ENCODE peak calls at places on chromosome 2, in five cellular contexts. One of them, this sample, is unnamed.

GRCh38 chr2:145740302-145740701 is 1220.4 kb upstream of the ZEB2 start:
- DNase-seq in stimulated activated CD8-positive, alpha-beta memory T cell treated with anti-CD3 and anti-CD28 coated beads, Interleukin-2, amount 100 ng/mL, for 1 hour: no peak
- DNase-seq in GM18507: no peak
- DNase-seq in brain microvascular endothelial cell: peak
- DNase-seq in stimulated activated effector memory CD8-positive, alpha-beta T cell treated with anti-CD3 and anti-CD28 coated beads, Interleukin-12 subunit alpha, Interleukin-12 subunit beta, amount 100 ng/mL, for 72 hours: no peak
- DNase-seq in this sample: no peak

GRCh38 chr2:120771556-120772208 is 36.0 kb downstream of the GLI2 start:
- DNase-seq in stimulated activated effector memory CD8-positive, alpha-beta T cell treated with anti-CD3 and anti-CD28 coated beads, Interleukin-12 subunit alpha, Interleukin-12 subunit beta, amount 100 ng/mL, for 72 hours: no peak
- DNase-seq in stimulated activated CD8-positive, alpha-beta memory T cell treated with anti-CD3 and anti-CD28 coated beads, Interleukin-2, amount 100 ng/mL, for 1 hour: no peak
- DNase-seq in brain microvascular endothelial cell: peak
- DNase-seq in GM18507: no peak
- DNase-seq in this sample: no peak

GRCh38 chr2:240913810-240914644 is 7.9 kb downstream of the CROCC2 start:
- DNase-seq in stimulated activated effector memory CD8-positive, alpha-beta T cell treated with anti-CD3 and anti-CD28 coated beads, Interleukin-12 subunit alpha, Interleukin-12 subunit beta, amount 100 ng/mL, for 72 hours: peak
- DNase-seq in stimulated activated CD8-positive, alpha-beta memory T cell treated with anti-CD3 and anti-CD28 coated beads, Interleukin-2, amount 100 ng/mL, for 1 hour: peak
- DNase-seq in GM18507: peak
- DNase-seq in brain microvascular endothelial cell: no peak
- DNase-seq in this sample: no peak

GRCh38 chr2:94997981-94998920 is 27.3 kb upstream of the MAL start:
- DNase-seq in GM18507: no peak
- DNase-seq in stimulated activated effector memory CD8-positive, alpha-beta T cell treated with anti-CD3 and anti-CD28 coated beads, Interleukin-12 subunit alpha, Interleukin-12 subunit beta, amount 100 ng/mL, for 72 hours: no peak
- DNase-seq in brain microvascular endothelial cell: no peak
- DNase-seq in stimulated activated CD8-positive, alpha-beta memory T cell treated with anti-CD3 and anti-CD28 coated beads, Interleukin-2, amount 100 ng/mL, for 1 hour: no peak
- DNase-seq in this sample: no peak

GRCh38 chr2:26818255-26818654 is 29.7 kb upstream of the DPYSL5 start:
- DNase-seq in stimulated activated CD8-positive, alpha-beta memory T cell treated with anti-CD3 and anti-CD28 coated beads, Interleukin-2, amount 100 ng/mL, for 1 hour: no peak
- DNase-seq in GM18507: no peak
- DNase-seq in stimulated activated effector memory CD8-positive, alpha-beta T cell treated with anti-CD3 and anti-CD28 coated beads, Interleukin-12 subunit alpha, Interleukin-12 subunit beta, amount 100 ng/mL, for 72 hours: no peak
- DNase-seq in brain microvascular endothelial cell: no peak
- DNase-seq in this sample: no peak

GRCh38 chr2:44751754-44752479 is 189.6 kb upstream of the SIX3 start:
- DNase-seq in brain microvascular endothelial cell: no peak
- DNase-seq in stimulated activated CD8-positive, alpha-beta memory T cell treated with anti-CD3 and anti-CD28 coated beads, Interleukin-2, amount 100 ng/mL, for 1 hour: no peak
- DNase-seq in GM18507: no peak
- DNase-seq in stimulated activated effector memory CD8-positive, alpha-beta T cell treated with anti-CD3 and anti-CD28 coated beads, Interleukin-12 subunit alpha, Interleukin-12 subunit beta, amount 100 ng/mL, for 72 hours: no peak
- DNase-seq in this sample: no peak

GRCh38 chr2:192148620-192149321 is 46.0 kb downstream of the TMEFF2 start:
- DNase-seq in stimulated activated CD8-positive, alpha-beta memory T cell treated with anti-CD3 and anti-CD28 coated beads, Interleukin-2, amount 100 ng/mL, for 1 hour: no peak
- DNase-seq in GM18507: no peak
- DNase-seq in stimulated activated effector memory CD8-positive, alpha-beta T cell treated with anti-CD3 and anti-CD28 coated beads, Interleukin-12 subunit alpha, Interleukin-12 subunit beta, amount 100 ng/mL, for 72 hours: no peak
- DNase-seq in brain microvascular endothelial cell: peak
- DNase-seq in this sample: no peak

GRCh38 chr2:170817247-170817998 is 736 bp downstream of the GAD1 start:
- DNase-seq in GM18507: no peak
- DNase-seq in stimulated activated effector memory CD8-positive, alpha-beta T cell treated with anti-CD3 and anti-CD28 coated beads, Interleukin-12 subunit alpha, Interleukin-12 subunit beta, amount 100 ng/mL, for 72 hours: no peak
- DNase-seq in stimulated activated CD8-positive, alpha-beta memory T cell treated with anti-CD3 and anti-CD28 coated beads, Interleukin-2, amount 100 ng/mL, for 1 hour: no peak
- DNase-seq in brain microvascular endothelial cell: no peak
- DNase-seq in this sample: no peak

GRCh38 chr2:974054-974453 is 23.4 kb downstream of the SNTG2 start:
- DNase-seq in stimulated activated CD8-positive, alpha-beta memory T cell treated with anti-CD3 and anti-CD28 coated beads, Interleukin-2, amount 100 ng/mL, for 1 hour: no peak
- DNase-seq in stimulated activated effector memory CD8-positive, alpha-beta T cell treated with anti-CD3 and anti-CD28 coated beads, Interleukin-12 subunit alpha, Interleukin-12 subunit beta, amount 100 ng/mL, for 72 hours: no peak
- DNase-seq in brain microvascular endothelial cell: no peak
- DNase-seq in GM18507: no peak
- DNase-seq in this sample: no peak

GRCh38 chr2:42009657-42010580 is 37.9 kb upstream of the PKDCC start:
- DNase-seq in GM18507: no peak
- DNase-seq in stimulated activated CD8-positive, alpha-beta memory T cell treated with anti-CD3 and anti-CD28 coated beads, Interleukin-2, amount 100 ng/mL, for 1 hour: no peak
- DNase-seq in stimulated activated effector memory CD8-positive, alpha-beta T cell treated with anti-CD3 and anti-CD28 coated beads, Interleukin-12 subunit alpha, Interleukin-12 subunit beta, amount 100 ng/mL, for 72 hours: peak
- DNase-seq in brain microvascular endothelial cell: no peak
- DNase-seq in this sample: no peak

GRCh38 chr2:65431417-65432226 is 777 bp downstream of the SPRED2 start:
- DNase-seq in stimulated activated effector memory CD8-positive, alpha-beta T cell treated with anti-CD3 and anti-CD28 coated beads, Interleukin-12 subunit alpha, Interleukin-12 subunit beta, amount 100 ng/mL, for 72 hours: no peak
- DNase-seq in brain microvascular endothelial cell: no peak
- DNase-seq in stimulated activated CD8-positive, alpha-beta memory T cell treated with anti-CD3 and anti-CD28 coated beads, Interleukin-2, amount 100 ng/mL, for 1 hour: no peak
- DNase-seq in GM18507: no peak
- DNase-seq in this sample: peak

GRCh38 chr2:38377501-38378258 is 607 bp upstream of the ATL2 start:
- DNase-seq in stimulated activated CD8-positive, alpha-beta memory T cell treated with anti-CD3 and anti-CD28 coated beads, Interleukin-2, amount 100 ng/mL, for 1 hour: no peak
- DNase-seq in GM18507: no peak
- DNase-seq in stimulated activated effector memory CD8-positive, alpha-beta T cell treated with anti-CD3 and anti-CD28 coated beads, Interleukin-12 subunit alpha, Interleukin-12 subunit beta, amount 100 ng/mL, for 72 hours: no peak
- DNase-seq in brain microvascular endothelial cell: peak
- DNase-seq in this sample: no peak

GRCh38 chr2:100286318-100286717 is 36.0 kb downstream of the LONRF2 start:
- DNase-seq in stimulated activated CD8-positive, alpha-beta memory T cell treated with anti-CD3 and anti-CD28 coated beads, Interleukin-2, amount 100 ng/mL, for 1 hour: no peak
- DNase-seq in stimulated activated effector memory CD8-positive, alpha-beta T cell treated with anti-CD3 and anti-CD28 coated beads, Interleukin-12 subunit alpha, Interleukin-12 subunit beta, amount 100 ng/mL, for 72 hours: no peak
- DNase-seq in GM18507: no peak
- DNase-seq in brain microvascular endothelial cell: no peak
- DNase-seq in this sample: no peak

GRCh38 chr2:237473474-237474453 is 13.3 kb upstream of the MLPH start:
- DNase-seq in brain microvascular endothelial cell: peak
- DNase-seq in stimulated activated effector memory CD8-positive, alpha-beta T cell treated with anti-CD3 and anti-CD28 coated beads, Interleukin-12 subunit alpha, Interleukin-12 subunit beta, amount 100 ng/mL, for 72 hours: no peak
- DNase-seq in GM18507: no peak
- DNase-seq in stimulated activated CD8-positive, alpha-beta memory T cell treated with anti-CD3 and anti-CD28 coated beads, Interleukin-2, amount 100 ng/mL, for 1 hour: no peak
- DNase-seq in this sample: no peak

GRCh38 chr2:12321017-12321641 is 395.6 kb upstream of the TRIB2 start:
- DNase-seq in stimulated activated effector memory CD8-positive, alpha-beta T cell treated with anti-CD3 and anti-CD28 coated beads, Interleukin-12 subunit alpha, Interleukin-12 subunit beta, amount 100 ng/mL, for 72 hours: no peak
- DNase-seq in brain microvascular endothelial cell: peak
- DNase-seq in stimulated activated CD8-positive, alpha-beta memory T cell treated with anti-CD3 and anti-CD28 coated beads, Interleukin-2, amount 100 ng/mL, for 1 hour: no peak
- DNase-seq in GM18507: no peak
- DNase-seq in this sample: no peak

GRCh38 chr2:42764901-42765300 is 966 bp upstream of the OXER1 start:
- DNase-seq in stimulated activated CD8-positive, alpha-beta memory T cell treated with anti-CD3 and anti-CD28 coated beads, Interleukin-2, amount 100 ng/mL, for 1 hour: no peak
- DNase-seq in GM18507: no peak
- DNase-seq in stimulated activated effector memory CD8-positive, alpha-beta T cell treated with anti-CD3 and anti-CD28 coated beads, Interleukin-12 subunit alpha, Interleukin-12 subunit beta, amount 100 ng/mL, for 72 hours: no peak
- DNase-seq in brain microvascular endothelial cell: no peak
- DNase-seq in this sample: no peak

GRCh38 chr2:201642579-201643215 is 606 bp downstream of the TMEM237 start:
- DNase-seq in GM18507: peak
- DNase-seq in stimulated activated effector memory CD8-positive, alpha-beta T cell treated with anti-CD3 and anti-CD28 coated beads, Interleukin-12 subunit alpha, Interleukin-12 subunit beta, amount 100 ng/mL, for 72 hours: peak
- DNase-seq in stimulated activated CD8-positive, alpha-beta memory T cell treated with anti-CD3 and anti-CD28 coated beads, Interleukin-2, amount 100 ng/mL, for 1 hour: peak
- DNase-seq in brain microvascular endothelial cell: peak
- DNase-seq in this sample: peak

GRCh38 chr2:202109737-202110184 is 36.7 kb downstream of the KIAA2012 start:
- DNase-seq in stimulated activated CD8-positive, alpha-beta memory T cell treated with anti-CD3 and anti-CD28 coated beads, Interleukin-2, amount 100 ng/mL, for 1 hour: no peak
- DNase-seq in brain microvascular endothelial cell: peak
- DNase-seq in GM18507: no peak
- DNase-seq in stimulated activated effector memory CD8-positive, alpha-beta T cell treated with anti-CD3 and anti-CD28 coated beads, Interleukin-12 subunit alpha, Interleukin-12 subunit beta, amount 100 ng/mL, for 72 hours: no peak
- DNase-seq in this sample: no peak

GRCh38 chr2:64919261-64919660 is 69.9 kb upstream of the SLC1A4 start:
- DNase-seq in stimulated activated effector memory CD8-positive, alpha-beta T cell treated with anti-CD3 and anti-CD28 coated beads, Interleukin-12 subunit alpha, Interleukin-12 subunit beta, amount 100 ng/mL, for 72 hours: no peak
- DNase-seq in brain microvascular endothelial cell: no peak
- DNase-seq in stimulated activated CD8-positive, alpha-beta memory T cell treated with anti-CD3 and anti-CD28 coated beads, Interleukin-2, amount 100 ng/mL, for 1 hour: no peak
- DNase-seq in GM18507: no peak
- DNase-seq in this sample: no peak

GRCh38 chr2:129755786-129756185 is 223.7 kb upstream of the RAB6C start:
- DNase-seq in stimulated activated effector memory CD8-positive, alpha-beta T cell treated with anti-CD3 and anti-CD28 coated beads, Interleukin-12 subunit alpha, Interleukin-12 subunit beta, amount 100 ng/mL, for 72 hours: no peak
- DNase-seq in stimulated activated CD8-positive, alpha-beta memory T cell treated with anti-CD3 and anti-CD28 coated beads, Interleukin-2, amount 100 ng/mL, for 1 hour: no peak
- DNase-seq in brain microvascular endothelial cell: no peak
- DNase-seq in GM18507: no peak
- DNase-seq in this sample: no peak

GRCh38 chr2:156077041-156077735 is 255.3 kb downstream of the NR4A2 start:
- DNase-seq in GM18507: no peak
- DNase-seq in stimulated activated effector memory CD8-positive, alpha-beta T cell treated with anti-CD3 and anti-CD28 coated beads, Interleukin-12 subunit alpha, Interleukin-12 subunit beta, amount 100 ng/mL, for 72 hours: no peak
- DNase-seq in brain microvascular endothelial cell: no peak
- DNase-seq in stimulated activated CD8-positive, alpha-beta memory T cell treated with anti-CD3 and anti-CD28 coated beads, Interleukin-2, amount 100 ng/mL, for 1 hour: no peak
- DNase-seq in this sample: no peak

GRCh38 chr2:58204195-58204959 is 36.7 kb downstream of the FANCL start:
- DNase-seq in stimulated activated effector memory CD8-positive, alpha-beta T cell treated with anti-CD3 and anti-CD28 coated beads, Interleukin-12 subunit alpha, Interleukin-12 subunit beta, amount 100 ng/mL, for 72 hours: no peak
- DNase-seq in brain microvascular endothelial cell: peak
- DNase-seq in stimulated activated CD8-positive, alpha-beta memory T cell treated with anti-CD3 and anti-CD28 coated beads, Interleukin-2, amount 100 ng/mL, for 1 hour: no peak
- DNase-seq in GM18507: no peak
- DNase-seq in this sample: no peak

GRCh38 chr2:46751897-46752296 is 163.7 kb downstream of the MCFD2 start:
- DNase-seq in brain microvascular endothelial cell: no peak
- DNase-seq in GM18507: no peak
- DNase-seq in stimulated activated effector memory CD8-positive, alpha-beta T cell treated with anti-CD3 and anti-CD28 coated beads, Interleukin-12 subunit alpha, Interleukin-12 subunit beta, amount 100 ng/mL, for 72 hours: no peak
- DNase-seq in stimulated activated CD8-positive, alpha-beta memory T cell treated with anti-CD3 and anti-CD28 coated beads, Interleukin-2, amount 100 ng/mL, for 1 hour: no peak
- DNase-seq in this sample: no peak

GRCh38 chr2:31398881-31399280 is 15.7 kb downstream of the XDH start:
- DNase-seq in GM18507: no peak
- DNase-seq in brain microvascular endothelial cell: no peak
- DNase-seq in stimulated activated CD8-positive, alpha-beta memory T cell treated with anti-CD3 and anti-CD28 coated beads, Interleukin-2, amount 100 ng/mL, for 1 hour: no peak
- DNase-seq in stimulated activated effector memory CD8-positive, alpha-beta T cell treated with anti-CD3 and anti-CD28 coated beads, Interleukin-12 subunit alpha, Interleukin-12 subunit beta, amount 100 ng/mL, for 72 hours: no peak
- DNase-seq in this sample: no peak

GRCh38 chr2:139825726-139826125 is 1045.5 kb upstream of the NXPH2 start:
- DNase-seq in stimulated activated effector memory CD8-positive, alpha-beta T cell treated with anti-CD3 and anti-CD28 coated beads, Interleukin-12 subunit alpha, Interleukin-12 subunit beta, amount 100 ng/mL, for 72 hours: no peak
- DNase-seq in GM18507: no peak
- DNase-seq in brain microvascular endothelial cell: no peak
- DNase-seq in stimulated activated CD8-positive, alpha-beta memory T cell treated with anti-CD3 and anti-CD28 coated beads, Interleukin-2, amount 100 ng/mL, for 1 hour: no peak
- DNase-seq in this sample: no peak

GRCh38 chr2:70214365-70214764 is 23.5 kb upstream of the C2orf42 start:
- DNase-seq in brain microvascular endothelial cell: no peak
- DNase-seq in stimulated activated effector memory CD8-positive, alpha-beta T cell treated with anti-CD3 and anti-CD28 coated beads, Interleukin-12 subunit alpha, Interleukin-12 subunit beta, amount 100 ng/mL, for 72 hours: no peak
- DNase-seq in GM18507: no peak
- DNase-seq in stimulated activated CD8-positive, alpha-beta memory T cell treated with anti-CD3 and anti-CD28 coated beads, Interleukin-2, amount 100 ng/mL, for 1 hour: no peak
- DNase-seq in this sample: no peak

GRCh38 chr2:126681505-126681904 is 25.5 kb downstream of the GYPC start:
- DNase-seq in GM18507: no peak
- DNase-seq in stimulated activated CD8-positive, alpha-beta memory T cell treated with anti-CD3 and anti-CD28 coated beads, Interleukin-2, amount 100 ng/mL, for 1 hour: no peak
- DNase-seq in brain microvascular endothelial cell: no peak
- DNase-seq in stimulated activated effector memory CD8-positive, alpha-beta T cell treated with anti-CD3 and anti-CD28 coated beads, Interleukin-12 subunit alpha, Interleukin-12 subunit beta, amount 100 ng/mL, for 72 hours: no peak
- DNase-seq in this sample: no peak

GRCh38 chr2:71816815-71817214 is 330.8 kb downstream of the CYP26B1 start:
- DNase-seq in brain microvascular endothelial cell: no peak
- DNase-seq in stimulated activated effector memory CD8-positive, alpha-beta T cell treated with anti-CD3 and anti-CD28 coated beads, Interleukin-12 subunit alpha, Interleukin-12 subunit beta, amount 100 ng/mL, for 72 hours: no peak
- DNase-seq in GM18507: no peak
- DNase-seq in stimulated activated CD8-positive, alpha-beta memory T cell treated with anti-CD3 and anti-CD28 coated beads, Interleukin-2, amount 100 ng/mL, for 1 hour: no peak
- DNase-seq in this sample: no peak

GRCh38 chr2:41879367-41879871 is 168.4 kb upstream of the PKDCC start:
- DNase-seq in stimulated activated CD8-positive, alpha-beta memory T cell treated with anti-CD3 and anti-CD28 coated beads, Interleukin-2, amount 100 ng/mL, for 1 hour: no peak
- DNase-seq in GM18507: no peak
- DNase-seq in stimulated activated effector memory CD8-positive, alpha-beta T cell treated with anti-CD3 and anti-CD28 coated beads, Interleukin-12 subunit alpha, Interleukin-12 subunit beta, amount 100 ng/mL, for 72 hours: no peak
- DNase-seq in brain microvascular endothelial cell: no peak
- DNase-seq in this sample: no peak

GRCh38 chr2:226080323-226080722 is 680.8 kb downstream of the NYAP2 start:
- DNase-seq in stimulated activated CD8-positive, alpha-beta memory T cell treated with anti-CD3 and anti-CD28 coated beads, Interleukin-2, amount 100 ng/mL, for 1 hour: no peak
- DNase-seq in stimulated activated effector memory CD8-positive, alpha-beta T cell treated with anti-CD3 and anti-CD28 coated beads, Interleukin-12 subunit alpha, Interleukin-12 subunit beta, amount 100 ng/mL, for 72 hours: no peak
- DNase-seq in brain microvascular endothelial cell: peak
- DNase-seq in GM18507: no peak
- DNase-seq in this sample: no peak

GRCh38 chr2:139609109-139609508 is 828.9 kb upstream of the NXPH2 start:
- DNase-seq in stimulated activated effector memory CD8-positive, alpha-beta T cell treated with anti-CD3 and anti-CD28 coated beads, Interleukin-12 subunit alpha, Interleukin-12 subunit beta, amount 100 ng/mL, for 72 hours: no peak
- DNase-seq in brain microvascular endothelial cell: no peak
- DNase-seq in stimulated activated CD8-positive, alpha-beta memory T cell treated with anti-CD3 and anti-CD28 coated beads, Interleukin-2, amount 100 ng/mL, for 1 hour: no peak
- DNase-seq in GM18507: no peak
- DNase-seq in this sample: no peak

GRCh38 chr2:113010088-113010487 is 4.8 kb downstream of the IL36A start:
- DNase-seq in brain microvascular endothelial cell: peak
- DNase-seq in GM18507: no peak
- DNase-seq in stimulated activated CD8-positive, alpha-beta memory T cell treated with anti-CD3 and anti-CD28 coated beads, Interleukin-2, amount 100 ng/mL, for 1 hour: no peak
- DNase-seq in stimulated activated effector memory CD8-positive, alpha-beta T cell treated with anti-CD3 and anti-CD28 coated beads, Interleukin-12 subunit alpha, Interleukin-12 subunit beta, amount 100 ng/mL, for 72 hours: no peak
- DNase-seq in this sample: no peak

GRCh38 chr2:20650412-20650879 is 452 bp downstream of the HS1BP3 start:
- DNase-seq in stimulated activated CD8-positive, alpha-beta memory T cell treated with anti-CD3 and anti-CD28 coated beads, Interleukin-2, amount 100 ng/mL, for 1 hour: no peak
- DNase-seq in stimulated activated effector memory CD8-positive, alpha-beta T cell treated with anti-CD3 and anti-CD28 coated beads, Interleukin-12 subunit alpha, Interleukin-12 subunit beta, amount 100 ng/mL, for 72 hours: no peak
- DNase-seq in brain microvascular endothelial cell: peak
- DNase-seq in GM18507: no peak
- DNase-seq in this sample: peak